ENCODE peak calls at places on chromosomes 4 and X, in seven cellular contexts. One of them, this sample, is unnamed.

GRCh38 chr4:48388504-48389154 is 47.3 kb downstream of the SLAIN2 start:
- DNase-seq in endothelial cell: no peak
- DNase-seq in CD8-positive, alpha-beta T cell: no peak
- DNase-seq in progenitor cell of endocrine pancreas: no peak
- DNase-seq in Peyer's patch: no peak
- DNase-seq in left lung: no peak
- DNase-seq in K562: no peak
- DNase-seq in this sample: no peak

GRCh38 chr4:148052448-148052847 is 320.6 kb downstream of the ARHGAP10 start:
- DNase-seq in endothelial cell: no peak
- DNase-seq in CD8-positive, alpha-beta T cell: no peak
- DNase-seq in progenitor cell of endocrine pancreas: no peak
- DNase-seq in Peyer's patch: no peak
- DNase-seq in left lung: no peak
- DNase-seq in K562: no peak
- DNase-seq in this sample: no peak

GRCh38 chr4:184265566-184266351 is 48.1 kb upstream of the ENPP6 start:
- DNase-seq in endothelial cell: peak; percentile 34
- DNase-seq in CD8-positive, alpha-beta T cell: peak; percentile 45
- DNase-seq in progenitor cell of endocrine pancreas: no peak
- DNase-seq in Peyer's patch: no peak
- DNase-seq in left lung: no peak
- DNase-seq in K562: peak; percentile 54
- DNase-seq in this sample: no peak

GRCh38 chr4:185902654-185903053 is 90.7 kb upstream of the SORBS2 start:
- DNase-seq in endothelial cell: no peak
- DNase-seq in CD8-positive, alpha-beta T cell: no peak
- DNase-seq in progenitor cell of endocrine pancreas: no peak
- DNase-seq in Peyer's patch: no peak
- DNase-seq in left lung: no peak
- DNase-seq in K562: no peak
- DNase-seq in this sample: no peak

GRCh38 chr4:161247831-161248230 is 916.0 kb downstream of the FSTL5 start:
- DNase-seq in endothelial cell: no peak
- DNase-seq in CD8-positive, alpha-beta T cell: no peak
- DNase-seq in progenitor cell of endocrine pancreas: no peak
- DNase-seq in Peyer's patch: no peak
- DNase-seq in left lung: no peak
- DNase-seq in K562: no peak
- DNase-seq in this sample: peak; percentile 42

GRCh38 chr4:174859904-174860303 is 30.9 kb upstream of the GLRA3 start:
- DNase-seq in endothelial cell: no peak
- DNase-seq in CD8-positive, alpha-beta T cell: no peak
- DNase-seq in progenitor cell of endocrine pancreas: no peak
- DNase-seq in Peyer's patch: no peak
- DNase-seq in left lung: no peak
- DNase-seq in K562: no peak
- DNase-seq in this sample: no peak

GRCh38 chrX:139826065-139827044 is 106.5 kb downstream of the ATP11C start:
- DNase-seq in endothelial cell: no peak
- DNase-seq in CD8-positive, alpha-beta T cell: no peak
- DNase-seq in progenitor cell of endocrine pancreas: no peak
- DNase-seq in Peyer's patch: no peak
- DNase-seq in left lung: no peak
- DNase-seq in K562: no peak
- DNase-seq in this sample: peak; percentile 33

GRCh38 chrX:123184858-123185251 is 777 bp downstream of the GRIA3 start:
- DNase-seq in endothelial cell: peak; percentile 9
- DNase-seq in CD8-positive, alpha-beta T cell: no peak
- DNase-seq in progenitor cell of endocrine pancreas: no peak
- DNase-seq in Peyer's patch: no peak
- DNase-seq in left lung: no peak
- DNase-seq in K562: no peak
- DNase-seq in this sample: no peak

GRCh38 chr4:76689079-76689817 is 208.7 kb downstream of the SOWAHB start:
- DNase-seq in endothelial cell: peak; percentile 58
- DNase-seq in CD8-positive, alpha-beta T cell: peak; percentile 49
- DNase-seq in progenitor cell of endocrine pancreas: peak; percentile 47
- DNase-seq in Peyer's patch: peak; percentile 73
- DNase-seq in left lung: no peak
- DNase-seq in K562: no peak
- DNase-seq in this sample: no peak

DNA sequence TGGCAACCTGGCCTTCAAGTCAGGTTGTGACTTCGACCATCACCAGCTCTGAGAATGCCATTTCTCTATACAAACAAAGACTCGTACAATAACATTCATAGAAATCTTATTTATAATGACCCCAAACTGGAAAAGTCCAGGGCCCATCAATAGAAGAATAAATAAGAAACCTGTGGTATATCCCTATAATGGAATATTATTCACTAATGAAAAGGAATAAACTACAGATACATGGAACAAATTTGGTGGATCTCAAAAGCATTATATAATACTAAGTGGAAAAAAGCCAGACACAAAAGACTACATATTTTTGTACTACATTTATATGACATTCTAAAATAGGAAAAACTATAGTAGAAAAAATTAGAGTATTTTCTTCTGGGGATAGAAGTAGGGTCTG is 109.4 kb upstream of the INPP4B start:
- DNase-seq in endothelial cell: no peak
- DNase-seq in CD8-positive, alpha-beta T cell: no peak
- DNase-seq in progenitor cell of endocrine pancreas: no peak
- DNase-seq in Peyer's patch: no peak
- DNase-seq in left lung: no peak
- DNase-seq in K562: no peak
- DNase-seq in this sample: no peak
- TF ChIP-seq CTCF in endothelial cell: no peak
- TF ChIP-seq CTCF in CD8-positive, alpha-beta T cell: no peak
- TF ChIP-seq CTCF in progenitor cell of endocrine pancreas: no peak
- TF ChIP-seq CTCF in Peyer's patch: no peak
- TF ChIP-seq CTCF in left lung: no peak
- TF ChIP-seq CTCF in K562: no peak
- TF ChIP-seq CTCF in this sample: no peak

GRCh38 chr4:169116270-169116901 is 106.3 kb upstream of the CBR4 start:
- DNase-seq in endothelial cell: no peak
- DNase-seq in CD8-positive, alpha-beta T cell: no peak
- DNase-seq in progenitor cell of endocrine pancreas: no peak
- DNase-seq in Peyer's patch: no peak
- DNase-seq in left lung: no peak
- DNase-seq in K562: no peak
- DNase-seq in this sample: no peak

GRCh38 chr4:169114341-169114974 is 104.4 kb upstream of the CBR4 start:
- DNase-seq in endothelial cell: no peak
- DNase-seq in CD8-positive, alpha-beta T cell: no peak
- DNase-seq in progenitor cell of endocrine pancreas: no peak
- DNase-seq in Peyer's patch: no peak
- DNase-seq in left lung: no peak
- DNase-seq in K562: no peak
- DNase-seq in this sample: no peak

GRCh38 chr4:169115144-169115896 is 105.3 kb upstream of the CBR4 start:
- DNase-seq in endothelial cell: no peak
- DNase-seq in CD8-positive, alpha-beta T cell: no peak
- DNase-seq in progenitor cell of endocrine pancreas: no peak
- DNase-seq in Peyer's patch: no peak
- DNase-seq in left lung: no peak
- DNase-seq in K562: no peak
- DNase-seq in this sample: no peak

GRCh38 chr4:169117591-169118081 is 107.6 kb upstream of the CBR4 start:
- DNase-seq in endothelial cell: no peak
- DNase-seq in CD8-positive, alpha-beta T cell: no peak
- DNase-seq in progenitor cell of endocrine pancreas: no peak
- DNase-seq in Peyer's patch: no peak
- DNase-seq in left lung: no peak
- DNase-seq in K562: no peak
- DNase-seq in this sample: no peak

GRCh38 chr4:169115897-169116254 is 105.8 kb upstream of the CBR4 start:
- DNase-seq in endothelial cell: no peak
- DNase-seq in CD8-positive, alpha-beta T cell: no peak
- DNase-seq in progenitor cell of endocrine pancreas: no peak
- DNase-seq in Peyer's patch: no peak
- DNase-seq in left lung: peak; percentile 67
- DNase-seq in K562: no peak
- DNase-seq in this sample: peak; percentile 84
- TF ChIP-seq CTCF in endothelial cell: no peak
- TF ChIP-seq CTCF in CD8-positive, alpha-beta T cell: no peak
- TF ChIP-seq CTCF in progenitor cell of endocrine pancreas: no peak
- TF ChIP-seq CTCF in Peyer's patch: no peak
- TF ChIP-seq CTCF in left lung: no peak
- TF ChIP-seq CTCF in K562: no peak
- TF ChIP-seq CTCF in this sample: peak; percentile 58

GRCh38 chrX:154748712-154749339 is 2.1 kb downstream of the GAB3 start:
- DNase-seq in endothelial cell: peak; percentile 40
- DNase-seq in CD8-positive, alpha-beta T cell: peak; percentile 65
- DNase-seq in progenitor cell of endocrine pancreas: no peak
- DNase-seq in Peyer's patch: no peak
- DNase-seq in left lung: no peak
- DNase-seq in K562: peak; percentile 72
- DNase-seq in this sample: no peak

GRCh38 chrX:154751121-154751668 is 318 bp upstream of the GAB3 start:
- DNase-seq in endothelial cell: no peak
- DNase-seq in CD8-positive, alpha-beta T cell: no peak
- DNase-seq in progenitor cell of endocrine pancreas: no peak
- DNase-seq in Peyer's patch: no peak
- DNase-seq in left lung: peak; percentile 44
- DNase-seq in K562: peak; percentile 42
- DNase-seq in this sample: no peak

GRCh38 chrX:154751669-154752271 is 893 bp upstream of the GAB3 start:
- DNase-seq in endothelial cell: no peak
- DNase-seq in CD8-positive, alpha-beta T cell: no peak
- DNase-seq in progenitor cell of endocrine pancreas: no peak
- DNase-seq in Peyer's patch: no peak
- DNase-seq in left lung: no peak
- DNase-seq in K562: peak; percentile 62
- DNase-seq in this sample: no peak

GRCh38 chrX:154749856-154750255 is 1.0 kb downstream of the GAB3 start:
- DNase-seq in endothelial cell: no peak
- DNase-seq in CD8-positive, alpha-beta T cell: no peak
- DNase-seq in progenitor cell of endocrine pancreas: no peak
- DNase-seq in Peyer's patch: no peak
- DNase-seq in left lung: no peak
- DNase-seq in K562: no peak
- DNase-seq in this sample: no peak

GRCh38 chrX:154750301-154751120 is at the start of gene GAB3:
- DNase-seq in endothelial cell: peak; percentile 23
- DNase-seq in CD8-positive, alpha-beta T cell: peak; percentile 75
- DNase-seq in progenitor cell of endocrine pancreas: peak; percentile 14
- DNase-seq in Peyer's patch: peak; percentile 54
- DNase-seq in left lung: no peak
- DNase-seq in K562: no peak
- DNase-seq in this sample: no peak
- TF ChIP-seq CTCF in endothelial cell: no peak
- TF ChIP-seq CTCF in CD8-positive, alpha-beta T cell: no peak
- TF ChIP-seq CTCF in progenitor cell of endocrine pancreas: no peak
- TF ChIP-seq CTCF in Peyer's patch: no peak
- TF ChIP-seq CTCF in left lung: no peak
- TF ChIP-seq CTCF in K562: no peak
- TF ChIP-seq CTCF in this sample: no peak

GRCh38 chrX:83004012-83004411 is 504.1 kb upstream of the POU3F4 start:
- DNase-seq in endothelial cell: no peak
- DNase-seq in CD8-positive, alpha-beta T cell: no peak
- DNase-seq in progenitor cell of endocrine pancreas: no peak
- DNase-seq in Peyer's patch: no peak
- DNase-seq in left lung: no peak
- DNase-seq in K562: no peak
- DNase-seq in this sample: no peak

GRCh38 chrX:83008415-83008814 is 499.7 kb upstream of the POU3F4 start:
- DNase-seq in endothelial cell: no peak
- DNase-seq in CD8-positive, alpha-beta T cell: no peak
- DNase-seq in progenitor cell of endocrine pancreas: no peak
- DNase-seq in Peyer's patch: no peak
- DNase-seq in left lung: no peak
- DNase-seq in K562: no peak
- DNase-seq in this sample: no peak
- TF ChIP-seq CTCF in endothelial cell: peak; percentile 67
- TF ChIP-seq CTCF in CD8-positive, alpha-beta T cell: peak; percentile 23
- TF ChIP-seq CTCF in progenitor cell of endocrine pancreas: peak; percentile 56
- TF ChIP-seq CTCF in Peyer's patch: no peak
- TF ChIP-seq CTCF in left lung: no peak
- TF ChIP-seq CTCF in K562: peak; percentile 32
- TF ChIP-seq CTCF in this sample: no peak

GRCh38 chrX:25277574-25277973 is 261.8 kb upstream of the ARX start:
- DNase-seq in endothelial cell: no peak
- DNase-seq in CD8-positive, alpha-beta T cell: no peak
- DNase-seq in progenitor cell of endocrine pancreas: no peak
- DNase-seq in Peyer's patch: no peak
- DNase-seq in left lung: no peak
- DNase-seq in K562: no peak
- DNase-seq in this sample: no peak

GRCh38 chrX:25278341-25278740 is 262.6 kb upstream of the ARX start:
- DNase-seq in endothelial cell: no peak
- DNase-seq in CD8-positive, alpha-beta T cell: no peak
- DNase-seq in progenitor cell of endocrine pancreas: no peak
- DNase-seq in Peyer's patch: no peak
- DNase-seq in left lung: no peak
- DNase-seq in K562: no peak
- DNase-seq in this sample: no peak

DNA sequence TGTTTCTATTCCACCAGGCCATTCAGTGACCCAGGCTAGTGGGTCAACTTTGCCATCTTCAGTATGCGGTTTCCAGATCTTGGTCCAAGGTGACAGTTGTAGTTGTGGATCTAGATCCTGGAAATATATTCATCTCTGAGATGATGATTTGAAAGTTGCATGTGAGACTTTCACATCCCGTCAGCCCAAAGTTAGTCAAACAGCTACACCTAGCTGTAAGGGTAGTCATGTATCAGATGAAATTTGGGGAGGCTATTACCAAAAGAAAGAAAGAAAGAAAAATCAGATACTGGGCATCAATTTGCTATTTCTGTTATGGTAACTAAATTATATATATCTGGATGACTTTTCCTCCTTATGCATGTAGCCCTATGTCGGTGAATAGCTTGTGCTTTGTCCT is 259.4 kb upstream of the ARX start:
- DNase-seq in endothelial cell: no peak
- DNase-seq in CD8-positive, alpha-beta T cell: no peak
- DNase-seq in progenitor cell of endocrine pancreas: no peak
- DNase-seq in Peyer's patch: no peak
- DNase-seq in left lung: no peak
- DNase-seq in K562: no peak
- DNase-seq in this sample: no peak
- TF ChIP-seq CTCF in endothelial cell: no peak
- TF ChIP-seq CTCF in CD8-positive, alpha-beta T cell: no peak
- TF ChIP-seq CTCF in progenitor cell of endocrine pancreas: no peak
- TF ChIP-seq CTCF in Peyer's patch: no peak
- TF ChIP-seq CTCF in left lung: no peak
- TF ChIP-seq CTCF in K562: no peak
- TF ChIP-seq CTCF in this sample: no peak

GRCh38 chrX:10660171-10660570 is 39.8 kb upstream of the MID1 start:
- DNase-seq in endothelial cell: no peak
- DNase-seq in CD8-positive, alpha-beta T cell: no peak
- DNase-seq in progenitor cell of endocrine pancreas: no peak
- DNase-seq in Peyer's patch: no peak
- DNase-seq in left lung: no peak
- DNase-seq in K562: no peak
- DNase-seq in this sample: no peak

DNA sequence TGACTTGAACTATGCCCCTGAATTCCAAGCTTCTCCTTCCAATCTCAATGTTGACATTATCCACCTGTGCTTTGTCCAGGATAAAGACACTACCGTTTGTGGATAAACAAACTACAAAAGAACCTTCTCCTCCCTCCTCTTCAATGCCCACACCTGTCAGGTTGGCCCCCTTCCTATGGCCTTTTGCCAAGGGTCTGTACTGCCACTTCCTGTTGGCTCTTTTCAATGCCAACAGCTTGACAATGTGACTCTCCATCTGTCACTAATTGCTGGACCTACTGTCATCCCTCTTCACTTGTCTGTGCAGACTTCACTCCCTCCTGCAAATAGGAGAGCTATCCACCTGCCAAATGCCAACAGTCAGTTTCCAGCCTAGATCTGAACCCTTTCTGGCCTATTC is 35.8 kb upstream of the MID1 start:
- DNase-seq in endothelial cell: no peak
- DNase-seq in CD8-positive, alpha-beta T cell: no peak
- DNase-seq in progenitor cell of endocrine pancreas: no peak
- DNase-seq in Peyer's patch: no peak
- DNase-seq in left lung: no peak
- DNase-seq in K562: no peak
- DNase-seq in this sample: no peak
- TF ChIP-seq CTCF in endothelial cell: no peak
- TF ChIP-seq CTCF in CD8-positive, alpha-beta T cell: no peak
- TF ChIP-seq CTCF in progenitor cell of endocrine pancreas: no peak
- TF ChIP-seq CTCF in Peyer's patch: no peak
- TF ChIP-seq CTCF in left lung: no peak
- TF ChIP-seq CTCF in K562: no peak
- TF ChIP-seq CTCF in this sample: no peak